ENCODE peak calls at places on chromosomes 7 and 10, in five cellular contexts. E, W, N, H and D are unnamed samples.

GRCh38 chr10:69883256-69883655 is 81.5 kb downstream of the COL13A1 start:
- DNase-seq in W (no peak), H (no peak), E (no peak), N (peak), D (no peak)

GRCh38 chr10:120428754-120429153 is 28.3 kb upstream of the PLPP4 start:
- DNase-seq in H (no peak), E (no peak), N (no peak), W (no peak), D (no peak)

GRCh38 chr7:92366730-92367129 is 80.6 kb upstream of the GATAD1 start:
- DNase-seq in E (no peak), H (no peak), W (no peak), N (no peak), D (no peak)

GRCh38 chr7:106367664-106368063 is 82.9 kb upstream of the NAMPT start:
- DNase-seq in H (no peak), E (no peak), W (no peak), N (no peak), D (no peak)

GRCh38 chr10:11797281-11797680 is 25.9 kb upstream of the PROSER2 start:
- DNase-seq in H (no peak), N (no peak), W (no peak), E (no peak), D (no peak)

GRCh38 chr7:9204571-9204970 is 771.2 kb downstream of the NXPH1 start:
- DNase-seq in H (no peak), E (no peak), N (no peak), W (no peak), D (no peak)

GRCh38 chr10:79405221-79405994 is 40.0 kb downstream of the ZCCHC24 start:
- DNase-seq in N (no peak), E (no peak), H (no peak), W (no peak), D (no peak)

GRCh38 chr7:66379761-66380160 is 174.6 kb downstream of the TPST1 start:
- DNase-seq in N (no peak), H (peak), E (peak), W (no peak), D (no peak)

GRCh38 chr7:141381794-141382453 is 169.3 kb upstream of the AGK start:
- DNase-seq in N (no peak), E (no peak), W (no peak), H (no peak), D (no peak)

GRCh38 chr7:80060218-80060806 is 74.3 kb upstream of the GNAI1 start:
- DNase-seq in H (peak), W (no peak), E (peak), N (peak), D (peak)

GRCh38 chr10:132776186-132776585 is 9.8 kb downstream of the NKX6-2 start:
- DNase-seq in E (no peak), N (no peak), H (no peak), W (no peak), D (no peak)

GRCh38 chr10:22600516-22600915 is 113.9 kb downstream of the PIP4K2A start:
- DNase-seq in H (no peak), E (no peak), W (no peak), N (no peak), D (no peak)

GRCh38 chr7:44536090-44536489 is 5.0 kb downstream of the NPC1L1 start:
- DNase-seq in N (no peak), W (no peak), H (no peak), E (no peak), D (no peak)

GRCh38 chr7:127251048-127251451 is 1.7 kb downstream of the GRM8 start:
- DNase-seq in N (no peak), E (no peak), H (no peak), W (no peak), D (no peak)

GRCh38 chr7:42672339-42672990 is 239.4 kb downstream of the C7orf25 start:
- DNase-seq in N (no peak), H (no peak), W (no peak), E (no peak), D (no peak)

GRCh38 chr7:117715784-117716445 is 157.3 kb downstream of the CTTNBP2 start:
- DNase-seq in H (peak), W (no peak), N (peak), E (peak), D (peak)

GRCh38 chr10:75408911-75409885 is 7.6 kb upstream of the ZNF503 start:
- DNase-seq in E (no peak), W (no peak), N (no peak), H (no peak), D (no peak)

GRCh38 chr7:50335795-50336754 is 31.6 kb downstream of the IKZF1 start:
- DNase-seq in N (no peak), H (no peak), W (no peak), E (no peak), D (no peak)

GRCh38 chr10:78960316-78960800 is 108.4 kb upstream of the ZMIZ1 start:
- DNase-seq in E (peak), N (no peak), H (no peak), W (no peak), D (no peak)

GRCh38 chr10:64086083-64086772 is 565.0 kb downstream of the REEP3 start:
- DNase-seq in W (no peak), E (no peak), N (no peak), H (no peak), D (no peak)

DNA sequence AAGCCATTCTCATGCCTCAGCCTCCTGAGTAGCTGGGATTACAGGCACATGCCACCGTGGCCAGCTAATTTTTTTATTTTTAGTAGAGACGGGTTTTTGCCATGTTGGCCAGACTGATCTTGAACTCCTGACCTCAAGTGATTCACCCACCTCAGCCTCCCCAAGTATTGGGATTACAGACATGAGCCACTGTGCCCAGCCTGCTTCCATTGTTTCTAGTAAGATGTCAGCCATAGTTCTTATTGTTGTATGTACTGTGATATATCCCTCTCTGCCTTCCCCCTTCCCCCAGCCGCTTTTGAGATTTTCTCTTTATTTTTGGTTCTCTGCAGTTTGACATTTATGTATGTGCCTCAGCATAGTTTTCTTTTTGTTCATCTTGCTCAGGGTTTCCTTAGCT is 87.9 kb upstream of the KLF14 start:
- DNase-seq in N (no peak), E (no peak), H (no peak), W (no peak), D (no peak)
- H3K9ac ChIP-seq in N (no peak), E (no peak), H (no peak), W (no peak), D (no peak)

DNA sequence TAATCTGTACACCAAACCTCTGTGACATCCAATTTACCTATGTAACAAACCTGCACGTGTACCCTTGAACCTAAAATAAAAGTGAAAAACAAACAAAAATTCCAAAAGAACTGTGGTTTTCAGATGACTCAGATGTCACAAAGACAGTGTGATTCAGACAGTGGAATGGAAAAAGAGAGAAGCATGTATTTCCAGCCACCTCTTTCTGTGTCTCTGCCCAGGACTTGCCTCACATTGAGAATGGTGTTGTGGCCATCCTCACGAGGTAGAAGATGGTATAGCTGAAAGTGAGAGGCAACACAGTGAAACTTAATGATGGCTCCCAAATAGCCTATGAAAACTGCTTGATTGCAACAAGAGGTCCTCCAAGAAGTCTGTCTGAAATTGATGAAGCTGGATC is 78.0 kb downstream of the ARL5B start:
- DNase-seq in H (no peak), W (no peak), E (no peak), N (no peak), D (no peak)
- H3K4me3 ChIP-seq in H (no peak), W (no peak), E (no peak), N (no peak), D (no peak)

GRCh38 chr7:123432601-123433000 is 101.8 kb downstream of the IQUB start:
- DNase-seq in N (no peak), E (no peak), W (no peak), H (no peak), D (no peak)
- TF ChIP-seq POLR2AphosphoS5 in N (no peak), E (no peak), W (no peak), H (no peak), D (no peak)

DNA sequence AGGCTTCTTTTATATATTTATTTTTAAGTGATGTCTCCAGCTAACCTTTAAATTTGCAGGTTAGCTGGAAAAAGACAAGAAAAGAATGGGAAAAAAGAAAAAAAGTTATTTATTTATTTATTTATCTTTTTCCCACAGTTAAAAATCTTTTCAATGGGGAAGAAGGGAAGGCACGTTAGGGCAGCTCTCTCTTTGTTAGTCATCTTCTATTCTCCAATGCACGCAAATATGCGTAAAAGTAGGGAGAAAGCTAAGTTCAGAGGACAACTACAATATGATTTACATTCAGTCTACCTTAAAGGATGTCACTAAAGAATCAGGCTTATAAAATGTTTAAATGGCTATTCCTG is 276 bp upstream of the GPR85 start:
- DNase-seq in N (no peak), W (no peak), H (no peak), E (peak), D (no peak)
- H3K9ac ChIP-seq in N (no peak), W (no peak), H (no peak), E (peak), D (peak)

DNA sequence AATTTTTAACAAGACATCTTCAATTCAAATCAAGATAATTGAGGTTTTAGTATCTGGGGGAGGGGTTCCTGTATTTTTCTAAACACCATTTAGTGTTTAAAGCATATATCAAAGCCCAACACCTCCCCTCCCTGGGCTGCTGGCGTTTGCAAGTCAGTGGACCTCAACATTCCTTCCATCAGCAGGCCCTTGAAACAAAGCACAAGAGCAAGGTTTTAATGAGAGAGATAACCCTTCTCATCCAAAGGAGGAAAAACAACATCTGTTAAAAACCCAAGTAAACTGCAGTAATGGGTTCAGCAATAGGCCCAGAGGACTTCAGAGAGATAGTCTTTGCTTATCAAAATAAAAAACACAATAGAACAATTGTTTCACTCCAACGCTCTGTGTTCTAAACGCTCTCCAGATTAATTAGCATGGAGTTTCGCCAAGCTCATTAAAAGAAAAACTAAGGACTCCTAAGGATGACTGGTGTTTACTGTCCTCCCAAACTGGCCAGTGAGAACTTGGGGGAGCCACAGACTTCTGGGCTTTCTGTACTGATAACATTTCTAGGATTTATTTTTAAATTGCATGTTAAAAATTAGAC is 2.5 kb downstream of the JCAD start:
- DNase-seq in N (no peak), W (no peak), E (peak), H (peak), D (no peak)
- H3K4me3 ChIP-seq in N (no peak), W (no peak), E (peak), H (peak), D (no peak)

DNA sequence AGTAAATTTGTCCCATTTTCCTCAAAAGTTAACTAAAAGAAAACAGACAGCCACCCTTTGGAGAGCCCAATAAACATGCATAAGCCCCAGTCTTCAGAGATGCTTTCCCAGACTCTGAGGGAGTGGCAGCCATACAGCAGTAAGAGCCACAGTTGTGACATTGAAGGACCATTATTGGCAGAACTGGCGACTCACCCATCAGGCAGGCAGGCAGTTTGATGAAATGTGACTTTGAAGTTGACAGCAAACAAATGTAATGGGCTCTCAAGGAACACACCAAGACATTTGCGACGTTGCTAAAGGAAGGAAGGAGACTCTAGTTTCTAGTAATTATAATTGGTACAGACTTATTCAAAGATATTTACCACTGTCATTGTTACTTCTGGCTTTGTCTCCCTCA is 287.5 kb upstream of the PHYHIPL start:
- DNase-seq in H (no peak), W (no peak), E (no peak), N (no peak), D (no peak)
- TF ChIP-seq POLR2AphosphoS5 in H (no peak), W (no peak), E (no peak), N (no peak), D (no peak)

GRCh38 chr7:87874066-87874465 is 2.1 kb downstream of the SLC25A40 start:
- DNase-seq in N (no peak), W (no peak), E (no peak), H (no peak), D (no peak)
- H3K9ac ChIP-seq in N (peak), W (peak), E (no peak), H (no peak), D (no peak)

GRCh38 chr7:5450549-5451327 is 27.1 kb upstream of the TNRC18 start:
- DNase-seq in W (no peak), H (no peak), E (peak), N (peak), D (no peak)
- H3K4me3 ChIP-seq in W (no peak), H (no peak), E (no peak), N (no peak), D (no peak)

GRCh38 chr7:105014725-105015630 is 973 bp downstream of the KMT2E start:
- DNase-seq in W (no peak), E (peak), N (peak), H (no peak), D (no peak)
- TF ChIP-seq POLR2AphosphoS5 in W (peak), E (no peak), N (peak), H (peak), D (peak)